ENCODE peak calls at places on chromosomes 12 and 14, in seven cellular contexts. C is stimulated activated CD4-positive, alpha-beta T cell treated with anti-CD3 and anti-CD28 coated beads, TNF-alpha, amount 100 ng/mL, for 4 hours; O is MCF 10A; Q is T-helper 9 cell; G is right cardiac atrium; Z is CD4-positive, alpha-beta T cell; H is Right ventricle myocardium superior. V is an unnamed sample.

GRCh38 chr12:58424735-58425379 is 483.5 kb downstream of the ATP23 start:
- DNase-seq in H (no peak), Q (no peak), C (no peak), G (no peak), O (peak), Z (no peak), V (no peak)

GRCh38 chr12:132716356-132716755 is 5.7 kb downstream of the PGAM5 start:
- DNase-seq in Z (no peak), Q (no peak), C (no peak), G (no peak), O (no peak), H (peak), V (no peak)

GRCh38 chr12:120116792-120117651 is 469 bp upstream of the RAB35 start:
- DNase-seq in Z (peak), O (peak), H (peak), G (peak), C (peak), Q (peak), V (peak)

GRCh38 chr14:61320806-61321384 is 484 bp upstream of the PRKCH start:
- DNase-seq in G (no peak), Q (no peak), H (peak), C (no peak), O (no peak), Z (no peak), V (peak)

GRCh38 chr12:96427269-96427729 is 27.1 kb upstream of the CDK17 start:
- DNase-seq in Q (no peak), C (no peak), O (peak), H (no peak), Z (no peak), G (no peak), V (peak)

GRCh38 chr14:64986578-64987571 is at the start of gene FNTB:
- DNase-seq in Q (peak), Z (peak), O (peak), G (peak), C (peak), H (peak), V (peak)

GRCh38 chr12:57470286-57470969 is 9.2 kb downstream of the ARHGAP9 start:
- DNase-seq in G (peak), Z (no peak), Q (no peak), H (no peak), C (no peak), O (no peak), V (no peak)

GRCh38 chr14:104192883-104193245 is 54.5 kb downstream of the KIF26A start:
- DNase-seq in Q (no peak), H (no peak), G (no peak), C (no peak), O (no peak), Z (no peak), V (no peak)

V was measured in bronchial epithelial cell.